ENCODE peak calls at places on chromosomes 2 and 18, in ten cellular contexts. A is frontal cortex, R is stromal cell of bone marrow, D is NCI-H748 treated with DMSO at 0.1 percent for 48 hours, I is left ventricle myocardium inferior, N is ACHN, E is globus pallidus, L is choroid plexus epithelial cell, F is ureter, J is epithelial cell of proximal tubule. C is an unnamed sample.

GRCh38 chr18:3605562-3606443 is 155.8 kb downstream of the TGIF1 start:
- DNase-seq in F (no peak), I (no peak), A (no peak), L (peak; percentile 67), D (no peak), R (peak; percentile 33), E (peak; percentile 41), N (peak; percentile 44), J (no peak), C (no peak)

GRCh38 chr2:238942941-238943715 is 95.2 kb downstream of the TWIST2 start:
- DNase-seq in R (no peak), I (no peak), N (no peak), L (no peak), D (no peak), F (no peak), J (no peak), A (no peak), E (no peak), C (no peak)

GRCh38 chr18:76274470-76275289 is 220.4 kb downstream of the ZNF516 start:
- DNase-seq in R (no peak), J (no peak), D (no peak), F (no peak), I (no peak), E (peak; percentile 26), A (no peak), L (no peak), N (no peak), C (peak; percentile 66)

GRCh38 chr2:188189356-188189755 is 102.3 kb upstream of the GULP1 start:
- DNase-seq in N (no peak), E (no peak), L (no peak), J (no peak), I (no peak), R (no peak), D (no peak), A (no peak), F (no peak), C (no peak)

GRCh38 chr2:230170532-230170931 is 49.3 kb downstream of the SP110 start:
- DNase-seq in N (no peak), D (peak; percentile 71), F (no peak), L (peak; percentile 18), E (peak; percentile 53), R (no peak), I (no peak), A (no peak), J (no peak), C (no peak)

GRCh38 chr2:202750778-202751427 is 116.1 kb downstream of the FAM117B start:
- DNase-seq in D (no peak), F (no peak), R (no peak), I (no peak), A (no peak), N (no peak), L (peak; percentile 14), J (no peak), E (no peak), C (no peak)

GRCh38 chr2:38554973-38555595 is 47.6 kb downstream of the HNRNPLL start:
- DNase-seq in I (no peak), L (peak; percentile 62), D (no peak), N (peak; percentile 42), E (no peak), F (no peak), A (no peak), J (no peak), R (no peak), C (no peak)

GRCh38 chr2:44170337-44170736 is 1.7 kb downstream of the PPM1B start:
- DNase-seq in J (no peak), L (peak; percentile 60), A (peak; percentile 18), D (no peak), R (no peak), N (peak; percentile 31), I (no peak), E (peak; percentile 61), F (no peak), C (no peak)

GRCh38 chr2:98298685-98299180 is 47.5 kb upstream of the CNGA3 start:
- DNase-seq in R (no peak), E (no peak), A (no peak), J (no peak), N (no peak), D (no peak), F (no peak), I (no peak), L (no peak), C (no peak)

GRCh38 chr18:11308499-11308898 is 159.1 kb upstream of the PIEZO2 start:
- DNase-seq in D (no peak), A (no peak), L (peak; percentile 50), N (no peak), R (no peak), F (no peak), E (no peak), J (no peak), I (no peak), C (no peak)

GRCh38 chr2:128307595-128307994 is 11.1 kb downstream of the HS6ST1 start:
- DNase-seq in F (no peak), A (no peak), N (no peak), L (no peak), R (no peak), I (peak; percentile 13), J (no peak), D (no peak), E (no peak), C (no peak)

GRCh38 chr18:79485788-79486355 is 90.1 kb downstream of the NFATC1 start:
- DNase-seq in L (peak; percentile 89), N (no peak), F (no peak), J (no peak), E (no peak), R (peak; percentile 92), A (no peak), I (peak; percentile 22), D (no peak), C (no peak)

GRCh38 chr18:75221397-75221796 is 10.8 kb downstream of the TSHZ1 start:
- DNase-seq in J (no peak), L (no peak), I (no peak), D (no peak), A (no peak), F (no peak), E (no peak), N (no peak), R (no peak), C (no peak)

GRCh38 chr2:19330436-19330835 is 28.0 kb downstream of the OSR1 start:
- DNase-seq in R (no peak), D (no peak), F (no peak), E (no peak), L (no peak), A (no peak), J (no peak), I (no peak), N (no peak), C (no peak)

GRCh38 chr2:64727013-64727767 is 73.5 kb upstream of the SERTAD2 start:
- DNase-seq in L (no peak), N (no peak), J (no peak), I (no peak), A (no peak), F (no peak), D (no peak), E (no peak), R (no peak), C (no peak)

GRCh38 chr2:240000671-240001070 is 24.5 kb downstream of the NDUFA10 start:
- DNase-seq in R (no peak), F (peak; percentile 8), I (no peak), A (no peak), N (no peak), L (no peak), D (no peak), J (no peak), E (no peak), C (no peak)